ENCODE peak calls at places on chromosomes 1 and 21, in ten cellular contexts. One of them, this sample, is unnamed.

GRCh38 chr1:169692766-169693460 is 18.5 kb downstream of the SELL start:
- DNase-seq in heart left ventricle: no peak
- DNase-seq in lower lobe of right lung: no peak
- DNase-seq in ovary: no peak
- DNase-seq in adrenal gland: no peak
- DNase-seq in tibial artery: no peak
- DNase-seq in HCT116: no peak
- DNase-seq in vagina: no peak
- DNase-seq in mammary epithelial cell: no peak
- DNase-seq in mesendoderm: no peak
- DNase-seq in this sample: no peak

GRCh38 chr21:42781150-42781980 is 98.0 kb downstream of the WDR4 start:
- DNase-seq in heart left ventricle: peak; percentile 27
- DNase-seq in lower lobe of right lung: no peak
- DNase-seq in ovary: peak; percentile 51
- DNase-seq in adrenal gland: peak; percentile 28
- DNase-seq in tibial artery: no peak
- DNase-seq in HCT116: no peak
- DNase-seq in vagina: no peak
- DNase-seq in mammary epithelial cell: peak; percentile 27
- DNase-seq in mesendoderm: peak; percentile 81
- DNase-seq in this sample: no peak

GRCh38 chr1:164058192-164058591 is 500.8 kb upstream of the PBX1 start:
- DNase-seq in heart left ventricle: no peak
- DNase-seq in lower lobe of right lung: no peak
- DNase-seq in ovary: no peak
- DNase-seq in adrenal gland: no peak
- DNase-seq in tibial artery: no peak
- DNase-seq in HCT116: no peak
- DNase-seq in vagina: no peak
- DNase-seq in mammary epithelial cell: no peak
- DNase-seq in mesendoderm: peak; percentile 13
- DNase-seq in this sample: no peak

GRCh38 chr1:159960721-159961381 is 6.8 kb upstream of the SLAMF9 start:
- DNase-seq in heart left ventricle: no peak
- DNase-seq in lower lobe of right lung: no peak
- DNase-seq in ovary: no peak
- DNase-seq in adrenal gland: no peak
- DNase-seq in tibial artery: peak; percentile 83
- DNase-seq in HCT116: no peak
- DNase-seq in vagina: no peak
- DNase-seq in mammary epithelial cell: peak; percentile 81
- DNase-seq in mesendoderm: no peak
- DNase-seq in this sample: peak; percentile 80

GRCh38 chr1:14925336-14926136 is 228.0 kb upstream of the TMEM51 start:
- DNase-seq in heart left ventricle: no peak
- DNase-seq in lower lobe of right lung: no peak
- DNase-seq in ovary: no peak
- DNase-seq in adrenal gland: no peak
- DNase-seq in tibial artery: no peak
- DNase-seq in HCT116: no peak
- DNase-seq in vagina: no peak
- DNase-seq in mammary epithelial cell: no peak
- DNase-seq in mesendoderm: peak; percentile 88
- DNase-seq in this sample: no peak

GRCh38 chr1:112359961-112360767 is 35.9 kb upstream of the CTTNBP2NL start:
- DNase-seq in heart left ventricle: peak; percentile 13
- DNase-seq in lower lobe of right lung: peak; percentile 62
- DNase-seq in ovary: no peak
- DNase-seq in adrenal gland: no peak
- DNase-seq in tibial artery: peak; percentile 84
- DNase-seq in HCT116: no peak
- DNase-seq in vagina: no peak
- DNase-seq in mammary epithelial cell: peak; percentile 43
- DNase-seq in mesendoderm: peak; percentile 85
- DNase-seq in this sample: peak; percentile 80

GRCh38 chr1:77282187-77282865 is 507 bp downstream of the AK5 start:
- DNase-seq in heart left ventricle: no peak
- DNase-seq in lower lobe of right lung: peak; percentile 45
- DNase-seq in ovary: no peak
- DNase-seq in adrenal gland: peak; percentile 15
- DNase-seq in tibial artery: no peak
- DNase-seq in HCT116: no peak
- DNase-seq in vagina: no peak
- DNase-seq in mammary epithelial cell: peak; percentile 34
- DNase-seq in mesendoderm: peak; percentile 57
- DNase-seq in this sample: peak; percentile 32

GRCh38 chr21:28537371-28538079 is 455.2 kb downstream of the LTN1 start:
- DNase-seq in heart left ventricle: no peak
- DNase-seq in lower lobe of right lung: no peak
- DNase-seq in ovary: no peak
- DNase-seq in adrenal gland: no peak
- DNase-seq in tibial artery: no peak
- DNase-seq in HCT116: no peak
- DNase-seq in vagina: no peak
- DNase-seq in mammary epithelial cell: peak; percentile 60
- DNase-seq in mesendoderm: no peak
- DNase-seq in this sample: no peak

GRCh38 chr1:83815348-83815747 is 183.6 kb downstream of the TTLL7 start:
- DNase-seq in heart left ventricle: no peak
- DNase-seq in lower lobe of right lung: no peak
- DNase-seq in ovary: no peak
- DNase-seq in adrenal gland: no peak
- DNase-seq in tibial artery: peak; percentile 22
- DNase-seq in HCT116: no peak
- DNase-seq in vagina: no peak
- DNase-seq in mammary epithelial cell: no peak
- DNase-seq in mesendoderm: no peak
- DNase-seq in this sample: no peak

GRCh38 chr21:43193651-43194302 is 25.0 kb downstream of the CRYAA start:
- DNase-seq in heart left ventricle: peak; percentile 57
- DNase-seq in lower lobe of right lung: no peak
- DNase-seq in ovary: no peak
- DNase-seq in adrenal gland: peak; percentile 12
- DNase-seq in tibial artery: no peak
- DNase-seq in HCT116: no peak
- DNase-seq in vagina: no peak
- DNase-seq in mammary epithelial cell: peak; percentile 96
- DNase-seq in mesendoderm: no peak
- DNase-seq in this sample: peak; percentile 63

DNA sequence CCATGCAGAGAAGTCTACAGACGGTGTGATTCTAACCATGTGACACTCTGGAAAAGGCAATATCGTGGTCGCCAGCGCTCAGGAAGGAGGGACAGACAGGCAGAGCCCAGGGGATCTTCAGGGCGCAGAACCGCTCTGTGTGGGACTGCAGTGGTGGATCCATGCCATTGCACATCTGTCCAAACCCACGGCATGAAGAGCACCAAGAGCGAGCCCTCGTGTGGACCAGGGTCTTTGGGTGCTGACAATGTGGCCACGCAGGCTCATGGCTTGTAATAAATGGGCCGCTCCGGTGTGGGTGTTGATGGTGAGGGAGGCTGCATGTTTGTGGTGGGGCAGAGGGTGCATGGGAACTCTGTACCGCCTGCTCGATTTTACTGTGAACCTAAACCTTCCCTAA is 25.3 kb upstream of the POFUT2 start:
- DNase-seq in heart left ventricle: no peak
- DNase-seq in lower lobe of right lung: peak; percentile 14
- DNase-seq in ovary: peak; percentile 25
- DNase-seq in adrenal gland: no peak
- DNase-seq in tibial artery: no peak
- DNase-seq in HCT116: no peak
- DNase-seq in vagina: no peak
- DNase-seq in mammary epithelial cell: no peak
- DNase-seq in mesendoderm: no peak
- DNase-seq in this sample: peak; percentile 63
- H3K27me3 ChIP-seq in heart left ventricle: no peaks in the 10 kb centered on the region
- H3K27me3 ChIP-seq in lower lobe of right lung: no peaks in the 10 kb centered on the region
- H3K27me3 ChIP-seq in ovary: no peaks in the 10 kb centered on the region
- H3K27me3 ChIP-seq in adrenal gland: no peaks in the 10 kb centered on the region
- H3K27me3 ChIP-seq in tibial artery: no peaks in the 10 kb centered on the region
- H3K27me3 ChIP-seq in HCT116: no peaks in the 10 kb centered on the region
- H3K27me3 ChIP-seq in vagina: no peaks in the 10 kb centered on the region
- H3K27me3 ChIP-seq in mammary epithelial cell: no peaks in the 10 kb centered on the region
- H3K27me3 ChIP-seq in mesendoderm: no peaks in the 10 kb centered on the region
- H3K27me3 ChIP-seq in this sample: no peaks in the 10 kb centered on the region

DNA sequence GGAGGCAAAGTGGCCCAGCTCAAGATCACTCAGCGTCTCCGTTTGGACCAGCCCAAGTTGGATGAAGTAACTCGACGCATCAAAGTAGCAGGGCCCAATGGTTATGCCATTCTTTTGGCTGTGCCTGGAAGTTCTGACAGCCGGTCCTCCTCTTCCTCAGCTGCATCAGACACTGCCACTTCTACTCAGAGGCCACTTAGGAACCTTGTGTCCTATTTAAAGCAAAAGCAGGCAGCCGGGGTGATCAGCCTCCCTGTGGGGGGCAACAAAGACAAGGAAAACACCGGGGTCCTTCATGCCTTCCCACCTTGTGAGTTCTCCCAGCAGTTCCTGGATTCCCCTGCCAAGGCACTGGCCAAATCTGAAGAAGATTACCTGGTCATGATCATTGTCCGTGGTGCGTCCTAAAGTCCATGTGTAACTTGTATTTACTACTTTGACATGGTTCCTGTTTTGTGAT is 2.7 kb downstream of the RBM15 start:
- DNase-seq in heart left ventricle: peak; percentile 9
- DNase-seq in lower lobe of right lung: no peak
- DNase-seq in ovary: no peak
- DNase-seq in adrenal gland: no peak
- DNase-seq in tibial artery: no peak
- DNase-seq in HCT116: no peak
- DNase-seq in vagina: no peak
- DNase-seq in mammary epithelial cell: no peak
- DNase-seq in mesendoderm: peak; percentile 28
- DNase-seq in this sample: no peak
- H3K27ac ChIP-seq in heart left ventricle: no peak overlapping the region
- H3K27ac ChIP-seq in lower lobe of right lung: no peak overlapping the region
- H3K27ac ChIP-seq in ovary: no peak overlapping the region
- H3K27ac ChIP-seq in adrenal gland: no peak overlapping the region
- H3K27ac ChIP-seq in tibial artery: no peak overlapping the region
- H3K27ac ChIP-seq in HCT116: no peak overlapping the region
- H3K27ac ChIP-seq in vagina: no peak overlapping the region
- H3K27ac ChIP-seq in mammary epithelial cell: no peak overlapping the region
- H3K27ac ChIP-seq in mesendoderm: no peak overlapping the region
- H3K27ac ChIP-seq in this sample: no peak overlapping the region

GRCh38 chr1:208639382-208639781 is 395.2 kb upstream of the PLXNA2 start:
- DNase-seq in heart left ventricle: no peak
- DNase-seq in lower lobe of right lung: no peak
- DNase-seq in ovary: no peak
- DNase-seq in adrenal gland: no peak
- DNase-seq in tibial artery: no peak
- DNase-seq in HCT116: no peak
- DNase-seq in vagina: peak; percentile 12
- DNase-seq in mammary epithelial cell: no peak
- DNase-seq in mesendoderm: no peak
- DNase-seq in this sample: no peak

GRCh38 chr1:208641881-208642280 is 397.7 kb upstream of the PLXNA2 start:
- DNase-seq in heart left ventricle: no peak
- DNase-seq in lower lobe of right lung: no peak
- DNase-seq in ovary: no peak
- DNase-seq in adrenal gland: no peak
- DNase-seq in tibial artery: no peak
- DNase-seq in HCT116: no peak
- DNase-seq in vagina: no peak
- DNase-seq in mammary epithelial cell: no peak
- DNase-seq in mesendoderm: no peak
- DNase-seq in this sample: no peak

DNA sequence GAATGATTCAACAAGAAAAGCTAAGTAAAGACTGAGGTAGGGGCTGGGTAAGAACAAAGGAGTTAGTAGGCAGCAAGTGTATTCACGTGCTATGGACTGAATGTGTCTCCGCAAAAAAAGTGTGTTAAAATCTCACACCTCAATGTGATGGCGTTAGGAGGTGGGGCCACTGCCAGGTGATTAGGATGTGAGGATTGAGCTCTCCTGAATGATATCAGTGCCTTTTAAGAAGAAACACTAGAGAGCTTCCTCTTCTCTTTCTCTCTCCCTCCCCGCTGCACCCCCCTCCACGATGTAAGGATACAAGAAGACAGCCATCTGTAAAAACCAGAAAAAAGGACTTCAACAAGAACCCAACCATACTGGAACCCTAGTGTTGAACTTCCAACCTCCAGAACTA is 396.1 kb upstream of the PLXNA2 start:
- DNase-seq in heart left ventricle: no peak
- DNase-seq in lower lobe of right lung: no peak
- DNase-seq in ovary: no peak
- DNase-seq in adrenal gland: no peak
- DNase-seq in tibial artery: no peak
- DNase-seq in HCT116: no peak
- DNase-seq in vagina: no peak
- DNase-seq in mammary epithelial cell: no peak
- DNase-seq in mesendoderm: peak; percentile 47
- DNase-seq in this sample: no peak
- H3K27me3 ChIP-seq in heart left ventricle: no peaks in the 10 kb centered on the region
- H3K27me3 ChIP-seq in lower lobe of right lung: no peaks in the 10 kb centered on the region
- H3K27me3 ChIP-seq in ovary: no peaks in the 10 kb centered on the region
- H3K27me3 ChIP-seq in adrenal gland: no peaks in the 10 kb centered on the region
- H3K27me3 ChIP-seq in tibial artery: no peaks in the 10 kb centered on the region
- H3K27me3 ChIP-seq in HCT116: peaks cover 4% of the 10 kb centered on the region
- H3K27me3 ChIP-seq in vagina: no peaks in the 10 kb centered on the region
- H3K27me3 ChIP-seq in mammary epithelial cell: peaks cover 9% of the 10 kb centered on the region
- H3K27me3 ChIP-seq in mesendoderm: no peaks in the 10 kb centered on the region
- H3K27me3 ChIP-seq in this sample: no peaks in the 10 kb centered on the region

GRCh38 chr1:156461781-156462647 is 38.6 kb downstream of the MEF2D start:
- DNase-seq in heart left ventricle: no peak
- DNase-seq in lower lobe of right lung: no peak
- DNase-seq in ovary: no peak
- DNase-seq in adrenal gland: no peak
- DNase-seq in tibial artery: no peak
- DNase-seq in HCT116: no peak
- DNase-seq in vagina: no peak
- DNase-seq in mammary epithelial cell: no peak
- DNase-seq in mesendoderm: no peak
- DNase-seq in this sample: no peak

GRCh38 chr1:156461141-156461540 is 39.4 kb downstream of the MEF2D start:
- DNase-seq in heart left ventricle: no peak
- DNase-seq in lower lobe of right lung: no peak
- DNase-seq in ovary: no peak
- DNase-seq in adrenal gland: no peak
- DNase-seq in tibial artery: no peak
- DNase-seq in HCT116: no peak
- DNase-seq in vagina: no peak
- DNase-seq in mammary epithelial cell: no peak
- DNase-seq in mesendoderm: no peak
- DNase-seq in this sample: no peak

GRCh38 chr1:156462954-156463795 is 37.4 kb downstream of the MEF2D start:
- DNase-seq in heart left ventricle: no peak
- DNase-seq in lower lobe of right lung: no peak
- DNase-seq in ovary: no peak
- DNase-seq in adrenal gland: no peak
- DNase-seq in tibial artery: no peak
- DNase-seq in HCT116: no peak
- DNase-seq in vagina: no peak
- DNase-seq in mammary epithelial cell: no peak
- DNase-seq in mesendoderm: no peak
- DNase-seq in this sample: no peak

GRCh38 chr1:156458181-156458503 is 42.4 kb downstream of the MEF2D start:
- DNase-seq in heart left ventricle: no peak
- DNase-seq in lower lobe of right lung: no peak
- DNase-seq in ovary: no peak
- DNase-seq in adrenal gland: peak; percentile 39
- DNase-seq in tibial artery: no peak
- DNase-seq in HCT116: no peak
- DNase-seq in vagina: no peak
- DNase-seq in mammary epithelial cell: peak; percentile 44
- DNase-seq in mesendoderm: no peak
- DNase-seq in this sample: peak; percentile 64

GRCh38 chr1:156460525-156460924 is 40.0 kb downstream of the MEF2D start:
- DNase-seq in heart left ventricle: no peak
- DNase-seq in lower lobe of right lung: no peak
- DNase-seq in ovary: no peak
- DNase-seq in adrenal gland: no peak
- DNase-seq in tibial artery: no peak
- DNase-seq in HCT116: no peak
- DNase-seq in vagina: no peak
- DNase-seq in mammary epithelial cell: no peak
- DNase-seq in mesendoderm: peak; percentile 44
- DNase-seq in this sample: no peak
- H3K27ac ChIP-seq in heart left ventricle: no peak overlapping the region
- H3K27ac ChIP-seq in lower lobe of right lung: no peak overlapping the region
- H3K27ac ChIP-seq in ovary: no peak overlapping the region
- H3K27ac ChIP-seq in adrenal gland: no peak overlapping the region
- H3K27ac ChIP-seq in tibial artery: peak overlapping the region; percentile 91
- H3K27ac ChIP-seq in HCT116: no peak overlapping the region
- H3K27ac ChIP-seq in vagina: peak overlapping the region; percentile 66
- H3K27ac ChIP-seq in mammary epithelial cell: no peak overlapping the region
- H3K27ac ChIP-seq in mesendoderm: no peak overlapping the region
- H3K27ac ChIP-seq in this sample: no peak overlapping the region

This sample was measured in aorta.